ENCODE peak calls at places on chromosomes 7 and 10, in four cellular contexts. C is K562, B is GM12878, F is H1. D is an unnamed sample.

GRCh38 chr7:351256-351655 is 61.3 kb downstream of the FOXL3 start:
- DNase-seq in C (no peak), F (no peak), B (no peak), D (no peak)

GRCh38 chr7:155857141-155857540 is 44.9 kb upstream of the SHH start:
- DNase-seq in F (no peak), B (no peak), C (no peak), D (no peak)

GRCh38 chr10:21649441-21649872 is 115.4 kb downstream of the MLLT10 start:
- DNase-seq in B (no peak), C (no peak), F (no peak), D (no peak)

GRCh38 chr10:49498465-49498864 is 40.5 kb downstream of the ERCC6 start:
- DNase-seq in C (no peak), B (no peak), F (no peak), D (no peak)

GRCh38 chr10:3876563-3876962 is 91.6 kb upstream of the KLF6 start:
- DNase-seq in F (no peak), C (no peak), B (no peak), D (no peak)

GRCh38 chr7:1274876-1275684 is 42.4 kb downstream of the UNCX start:
- DNase-seq in C (no peak), F (no peak), B (no peak), D (peak)

GRCh38 chr10:8386781-8387180 is 332.3 kb downstream of the GATA3 start:
- DNase-seq in C (no peak), B (no peak), F (no peak), D (no peak)

GRCh38 chr7:12111461-12112405 is 99.4 kb upstream of the TMEM106B start:
- DNase-seq in F (peak), B (no peak), C (no peak), D (peak)

GRCh38 chr7:155885162-155886160 is 73.2 kb upstream of the SHH start:
- DNase-seq in C (no peak), F (no peak), B (no peak), D (no peak)

GRCh38 chr7:144835166-144835611 is 664 bp downstream of the TPK1 start:
- DNase-seq in C (peak), B (peak), F (no peak), D (peak)

GRCh38 chr10:49011756-49012155 is 72.1 kb upstream of the LRRC18 start:
- DNase-seq in F (no peak), C (no peak), B (no peak), D (no peak)

GRCh38 chr7:14457567-14458453 is 444.7 kb downstream of the DGKB start:
- DNase-seq in F (peak), B (no peak), C (peak), D (peak)

GRCh38 chr10:99894613-99895012 is 112.2 kb downstream of the ABCC2 start:
- DNase-seq in B (no peak), C (no peak), F (no peak), D (no peak)

GRCh38 chr10:1559311-1559710 is 178.0 kb downstream of the ADARB2 start:
- DNase-seq in B (no peak), C (no peak), F (no peak), D (no peak)

GRCh38 chr7:24851791-24852190 is 94.5 kb upstream of the GSDME start:
- DNase-seq in B (no peak), F (no peak), C (no peak), D (no peak)

GRCh38 chr7:100582041-100582579 is 3.8 kb downstream of the LRCH4 start:
- DNase-seq in B (no peak), C (no peak), F (no peak), D (no peak)

GRCh38 chr7:7274782-7275181 is 92.4 kb downstream of the C1GALT1 start:
- DNase-seq in F (no peak), C (no peak), B (no peak), D (no peak)

GRCh38 chr7:2032030-2032875 is 200.5 kb downstream of the MAD1L1 start:
- DNase-seq in F (no peak), C (no peak), B (no peak), D (peak)

GRCh38 chr10:29730969-29731368 is 96.2 kb upstream of the SVIL start:
- DNase-seq in B (no peak), F (no peak), C (no peak), D (no peak)

GRCh38 chr10:126596472-126597016 is 73.9 kb downstream of the C10orf90 start:
- DNase-seq in B (no peak), F (no peak), C (no peak), D (no peak)

GRCh38 chr10:126599949-126600627 is 70.4 kb downstream of the C10orf90 start:
- DNase-seq in B (no peak), F (no peak), C (no peak), D (peak)

GRCh38 chr10:126595160-126595559 is 75.3 kb downstream of the C10orf90 start:
- DNase-seq in B (no peak), F (no peak), C (no peak), D (no peak)

GRCh38 chr10:126597206-126597605 is 73.3 kb downstream of the C10orf90 start:
- DNase-seq in B (no peak), C (no peak), F (no peak), D (no peak)

GRCh38 chr10:126598009-126598408 is 72.5 kb downstream of the C10orf90 start:
- DNase-seq in B (no peak), F (no peak), C (peak), D (peak)
- TF ChIP-seq NRF1 in B (no peak), F (no peak), C (no peak), D (no peak)

GRCh38 chr7:128910569-128910945 is at the start of gene KCP:
- DNase-seq in F (no peak), B (no peak), C (no peak), D (peak)

GRCh38 chr7:128908750-128909385 is 1.6 kb downstream of the KCP start:
- DNase-seq in F (no peak), B (no peak), C (no peak), D (peak)

GRCh38 chr7:128911441-128912031 is 1.0 kb upstream of the KCP start:
- DNase-seq in F (no peak), B (no peak), C (no peak), D (peak)

GRCh38 chr7:128912281-128912680 is 1.8 kb upstream of the KCP start:
- DNase-seq in C (no peak), B (no peak), F (no peak), D (peak)

GRCh38 chr7:128909605-128910568 is 622 bp downstream of the KCP start:
- DNase-seq in C (no peak), B (no peak), F (no peak), D (peak)
- TF ChIP-seq NRF1 in C (no peak), B (no peak), F (no peak), D (no peak)

GRCh38 chr7:108358553-108358952 is 97.7 kb downstream of the NRCAM start:
- DNase-seq in C (no peak), F (peak), B (no peak), D (peak)
- TF ChIP-seq NRF1 in C (no peak), F (no peak), B (no peak), D (no peak)

DNA sequence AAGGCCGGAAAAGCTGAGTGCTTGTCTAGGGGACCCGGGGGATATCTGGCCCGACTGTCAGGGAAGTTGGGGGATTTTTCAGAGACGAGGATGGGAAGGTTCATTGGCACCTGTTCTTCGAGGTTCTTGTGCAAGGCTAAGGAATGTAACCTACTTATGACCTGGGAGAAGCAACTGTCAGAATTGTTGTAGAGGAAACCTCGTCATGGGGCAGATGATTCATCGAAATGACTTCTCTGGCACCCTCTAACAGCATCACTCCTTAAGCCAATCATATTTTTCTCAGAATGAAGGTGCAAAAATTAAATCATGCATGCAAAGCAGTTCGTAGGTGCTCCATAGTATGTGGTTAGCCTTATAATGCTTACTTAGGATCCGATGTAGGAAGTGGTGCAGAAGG is 58.6 kb downstream of the PLXDC2 start:
- DNase-seq in B (no peak), C (no peak), F (no peak), D (no peak)
- TF ChIP-seq NRF1 in B (no peak), C (no peak), F (no peak), D (no peak)

GRCh38 chr7:127253289-127254162 is 785 bp upstream of the GRM8 start:
- DNase-seq in C (peak), B (no peak), F (peak), D (peak)
- TF ChIP-seq NRF1 in C (peak), B (no peak), F (no peak), D (peak)

DNA sequence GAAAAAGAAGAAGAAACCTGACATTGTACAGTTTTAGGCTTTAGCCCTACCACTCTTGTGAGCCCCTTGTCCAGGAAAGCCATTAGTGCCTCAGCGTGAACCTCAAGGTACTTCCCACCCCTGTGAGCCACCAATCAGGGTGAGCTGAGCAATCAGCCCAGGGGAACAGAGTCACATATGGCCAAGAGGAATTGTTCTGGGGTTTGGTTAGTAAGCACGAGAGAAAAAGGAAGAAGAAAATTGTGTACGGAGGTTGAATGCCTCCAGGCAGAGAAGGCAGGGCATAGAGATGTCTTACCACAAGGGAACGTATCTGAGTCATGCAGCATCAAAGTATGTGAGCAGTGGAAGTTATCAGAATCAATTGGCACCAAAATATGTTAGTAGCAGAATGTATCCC is 33.0 kb upstream of the ARHGAP12 start:
- DNase-seq in B (no peak), C (no peak), F (no peak), D (no peak)
- TF ChIP-seq NRF1 in B (no peak), C (no peak), F (no peak), D (no peak)

D was measured in SK-N-SH.